ENCODE peak calls at places on chromosomes 11 and 22, in seven cellular contexts. One of them, this sample, is unnamed.

GRCh38 chr22:50674127-50674493 is 1.5 kb downstream of the SHANK3 start:
- DNase-seq in psoas muscle: no peak
- DNase-seq in A549: no peak
- DNase-seq in PC-3: no peak
- DNase-seq in neural progenitor cell: peak
- DNase-seq in BE2C: no peak
- DNase-seq in AG09319: no peak
- DNase-seq in this sample: peak

GRCh38 chr11:48052183-48053040 is 72.1 kb downstream of the PTPRJ start:
- DNase-seq in psoas muscle: no peak
- DNase-seq in A549: no peak
- DNase-seq in PC-3: peak
- DNase-seq in neural progenitor cell: peak
- DNase-seq in BE2C: no peak
- DNase-seq in AG09319: no peak
- DNase-seq in this sample: no peak

GRCh38 chr22:44046485-44047141 is 22.5 kb downstream of the PARVB start:
- DNase-seq in psoas muscle: no peak
- DNase-seq in A549: no peak
- DNase-seq in PC-3: no peak
- DNase-seq in neural progenitor cell: no peak
- DNase-seq in BE2C: no peak
- DNase-seq in AG09319: no peak
- DNase-seq in this sample: no peak

GRCh38 chr11:73394416-73395296 is 18.5 kb downstream of the RELT start:
- DNase-seq in psoas muscle: peak
- DNase-seq in A549: no peak
- DNase-seq in PC-3: no peak
- DNase-seq in neural progenitor cell: no peak
- DNase-seq in BE2C: no peak
- DNase-seq in AG09319: no peak
- DNase-seq in this sample: no peak

GRCh38 chr11:110777765-110778164 is 65.5 kb upstream of the ARHGAP20 start:
- DNase-seq in psoas muscle: no peak
- DNase-seq in A549: no peak
- DNase-seq in PC-3: peak
- DNase-seq in neural progenitor cell: no peak
- DNase-seq in BE2C: no peak
- DNase-seq in AG09319: no peak
- DNase-seq in this sample: no peak

GRCh38 chr11:103648670-103649400 is 387.6 kb upstream of the DDI1 start:
- DNase-seq in psoas muscle: no peak
- DNase-seq in A549: no peak
- DNase-seq in PC-3: no peak
- DNase-seq in neural progenitor cell: no peak
- DNase-seq in BE2C: no peak
- DNase-seq in AG09319: peak
- DNase-seq in this sample: no peak

GRCh38 chr11:129861702-129862107 is 33.7 kb downstream of the NFRKB start:
- DNase-seq in psoas muscle: no peak
- DNase-seq in A549: peak
- DNase-seq in PC-3: peak
- DNase-seq in neural progenitor cell: peak
- DNase-seq in BE2C: no peak
- DNase-seq in AG09319: peak
- DNase-seq in this sample: no peak

GRCh38 chr11:2387266-2387982 is 10.3 kb downstream of the CD81 start:
- DNase-seq in psoas muscle: no peak
- DNase-seq in A549: no peak
- DNase-seq in PC-3: no peak
- DNase-seq in neural progenitor cell: peak
- DNase-seq in BE2C: no peak
- DNase-seq in AG09319: no peak
- DNase-seq in this sample: no peak

GRCh38 chr22:30301995-30302809 is 12.9 kb upstream of the CASTOR1 start:
- DNase-seq in psoas muscle: peak
- DNase-seq in A549: no peak
- DNase-seq in PC-3: peak
- DNase-seq in neural progenitor cell: no peak
- DNase-seq in BE2C: no peak
- DNase-seq in AG09319: peak
- DNase-seq in this sample: no peak

DNA sequence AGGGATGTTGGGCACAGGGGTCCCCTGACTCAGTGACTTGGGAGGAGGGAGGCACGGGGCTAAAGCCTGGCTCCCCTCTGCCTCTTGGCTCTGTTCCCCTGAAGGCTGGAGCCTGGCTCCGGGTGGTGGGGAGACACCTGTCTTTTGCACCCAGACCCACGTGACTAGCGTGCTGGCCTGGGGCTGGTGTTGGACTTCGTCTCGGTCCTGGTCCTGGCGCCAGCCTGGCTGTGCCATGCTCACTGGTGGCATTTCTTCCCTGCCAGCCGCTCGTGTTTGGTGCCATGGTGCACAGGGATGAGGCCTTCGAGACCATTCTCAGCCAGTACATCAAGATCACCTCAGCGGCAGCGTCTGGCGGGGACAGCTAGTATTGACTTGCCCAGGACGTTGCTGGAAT is 56.7 kb downstream of the GRAMD4 start:
- DNase-seq in psoas muscle: peak
- DNase-seq in A549: no peak
- DNase-seq in PC-3: no peak
- DNase-seq in neural progenitor cell: no peak
- DNase-seq in BE2C: no peak
- DNase-seq in AG09319: no peak
- DNase-seq in this sample: no peak
- TF ChIP-seq CTCF in psoas muscle: no peak
- TF ChIP-seq CTCF in A549: no peak
- TF ChIP-seq CTCF in PC-3: no peak
- TF ChIP-seq CTCF in neural progenitor cell: no peak
- TF ChIP-seq CTCF in BE2C: no peak
- TF ChIP-seq CTCF in AG09319: no peak
- TF ChIP-seq CTCF in this sample: no peak

GRCh38 chr11:131584694-131585592 is 214.5 kb downstream of the NTM start:
- DNase-seq in psoas muscle: no peak
- DNase-seq in A549: no peak
- DNase-seq in PC-3: no peak
- DNase-seq in neural progenitor cell: peak
- DNase-seq in BE2C: peak
- DNase-seq in AG09319: no peak
- DNase-seq in this sample: peak
- TF ChIP-seq CTCF in psoas muscle: no peak
- TF ChIP-seq CTCF in A549: no peak
- TF ChIP-seq CTCF in PC-3: peak
- TF ChIP-seq CTCF in neural progenitor cell: peak
- TF ChIP-seq CTCF in BE2C: no peak
- TF ChIP-seq CTCF in AG09319: peak
- TF ChIP-seq CTCF in this sample: peak

DNA sequence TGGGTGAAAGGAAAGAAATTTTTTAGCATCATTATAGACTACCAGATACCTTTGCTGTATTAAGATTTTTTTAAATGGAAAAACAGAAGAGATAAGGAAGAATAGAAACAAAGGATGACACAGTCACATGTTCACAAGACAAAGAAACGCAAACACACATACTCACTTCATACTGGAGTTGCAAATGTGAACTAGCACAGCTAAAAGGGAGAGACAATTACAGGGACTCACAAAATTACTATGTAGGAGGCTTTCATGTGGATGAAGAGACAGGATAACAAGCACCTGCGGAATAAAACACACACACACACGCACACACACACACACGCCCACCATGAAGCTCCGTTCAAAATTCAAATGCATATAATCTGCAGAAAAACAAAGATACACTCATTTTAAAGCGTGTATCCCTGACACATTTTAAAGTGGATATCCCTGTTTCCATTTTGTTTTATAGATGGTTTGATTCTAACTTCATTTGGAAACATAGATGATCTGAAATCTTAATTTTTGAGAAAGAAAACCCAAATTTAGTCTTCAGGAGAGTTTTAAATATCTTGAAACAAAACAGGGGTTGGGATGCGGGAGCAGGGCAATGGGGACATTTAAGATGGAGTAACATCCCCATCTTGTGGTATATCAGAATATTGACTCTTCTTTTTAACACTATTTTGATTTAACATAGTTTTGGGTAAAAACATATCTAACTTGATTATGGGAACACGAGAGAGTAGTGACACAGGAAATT is 36.7 kb downstream of the JRKL start:
- DNase-seq in psoas muscle: no peak
- DNase-seq in A549: peak
- DNase-seq in PC-3: peak
- DNase-seq in neural progenitor cell: peak
- DNase-seq in BE2C: no peak
- DNase-seq in AG09319: peak
- DNase-seq in this sample: no peak
- TF ChIP-seq CTCF in psoas muscle: peak
- TF ChIP-seq CTCF in A549: peak
- TF ChIP-seq CTCF in PC-3: peak
- TF ChIP-seq CTCF in neural progenitor cell: peak
- TF ChIP-seq CTCF in BE2C: peak
- TF ChIP-seq CTCF in AG09319: peak
- TF ChIP-seq CTCF in this sample: peak

DNA sequence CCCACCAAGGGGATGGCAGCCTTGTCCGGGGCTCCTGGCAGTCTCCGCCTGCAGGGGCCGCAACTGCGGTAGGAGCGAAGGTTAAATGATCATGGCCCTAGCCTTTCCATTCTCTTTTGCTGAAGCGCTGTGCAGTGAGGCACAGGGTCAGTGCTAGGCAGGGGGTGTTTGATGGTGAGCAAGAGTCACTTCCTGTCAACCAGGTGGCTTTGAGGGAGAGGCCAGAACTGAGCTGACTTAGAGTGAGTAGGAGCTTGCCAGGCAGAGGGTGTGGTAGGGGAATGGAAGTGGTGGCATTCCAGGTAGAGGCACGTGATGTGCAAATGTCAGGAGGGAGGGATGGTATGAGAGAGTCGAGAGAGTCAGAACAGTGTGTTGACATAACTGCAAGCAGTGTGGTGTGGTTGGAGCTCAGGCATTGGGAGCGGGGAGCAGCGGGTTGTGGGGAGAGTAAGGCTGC is 33.1 kb downstream of the AMPD3 start:
- DNase-seq in psoas muscle: no peak
- DNase-seq in A549: no peak
- DNase-seq in PC-3: peak
- DNase-seq in neural progenitor cell: no peak
- DNase-seq in BE2C: no peak
- DNase-seq in AG09319: no peak
- DNase-seq in this sample: no peak
- TF ChIP-seq CTCF in psoas muscle: no peak
- TF ChIP-seq CTCF in A549: no peak
- TF ChIP-seq CTCF in PC-3: no peak
- TF ChIP-seq CTCF in neural progenitor cell: no peak
- TF ChIP-seq CTCF in BE2C: no peak
- TF ChIP-seq CTCF in AG09319: no peak
- TF ChIP-seq CTCF in this sample: no peak

This sample was measured in glutamatergic neuron.